ENCODE peak calls at places on chromosomes 11 and 22, in six cellular contexts. E is AG08395; T is IMR-90; O is transverse colon; U is activated CD4-positive, alpha-beta T cell treated with anti-CD3 and anti-CD28 coated beads for 24 hours; A is right cardiac atrium. N is an unnamed sample.

GRCh38 chr22:31296258-31296657 is 4.0 kb upstream of the PIK3IP1 start:
- DNase-seq in O (no peak), T (peak), A (no peak), U (no peak), E (peak), N (no peak)

GRCh38 chr11:99464985-99465384 is 444.2 kb downstream of the CNTN5 start:
- DNase-seq in E (no peak), U (no peak), A (no peak), T (no peak), O (no peak), N (no peak)

GRCh38 chr11:77455740-77456139 is 18.2 kb downstream of the PAK1 start:
- DNase-seq in E (no peak), U (no peak), A (no peak), O (no peak), T (no peak), N (no peak)

GRCh38 chr11:128469220-128469619 is 118.1 kb downstream of the ETS1 start:
- DNase-seq in E (no peak), A (no peak), T (no peak), O (peak), U (no peak), N (no peak)

GRCh38 chr11:19679952-19680823 is 32.4 kb upstream of the NAV2 start:
- DNase-seq in A (peak), U (no peak), T (peak), O (peak), E (peak), N (peak)

GRCh38 chr11:63745304-63746170 is 23.0 kb downstream of the ZFTA start:
- DNase-seq in O (no peak), T (no peak), A (no peak), U (no peak), E (no peak), N (no peak)

GRCh38 chr11:64453466-64453865 is 94.5 kb downstream of the RPS6KA4 start:
- DNase-seq in T (no peak), E (no peak), U (no peak), O (no peak), A (no peak), N (no peak)

GRCh38 chr22:33697640-33698039 is 222.6 kb downstream of the LARGE1 start:
- DNase-seq in E (peak), T (peak), A (no peak), U (no peak), O (no peak), N (peak)

GRCh38 chr11:33709471-33709870 is 8.8 kb upstream of the C11orf91 start:
- DNase-seq in U (no peak), A (no peak), E (no peak), T (no peak), O (no peak), N (no peak)

GRCh38 chr11:64540426-64540825 is 50.6 kb upstream of the SLC22A12 start:
- DNase-seq in T (no peak), E (no peak), A (no peak), O (no peak), U (no peak), N (no peak)

GRCh38 chr11:124899376-124900145 is 1.9 kb upstream of the ROBO4 start:
- DNase-seq in E (no peak), O (no peak), A (no peak), U (no peak), T (no peak), N (no peak)

GRCh38 chr11:119779195-119780071 is 50.4 kb upstream of the NECTIN1 start:
- DNase-seq in O (no peak), T (no peak), U (no peak), A (peak), E (no peak), N (no peak)